ENCODE peak calls at places on chromosomes 7 and 10, in six cellular contexts. One of them, this sample, is unnamed.

GRCh38 chr7:87032604-87033003 is 26.9 kb downstream of the ELAPOR2 start:
- ATAC-seq in heart left ventricle: no peak
- ATAC-seq in gastrocnemius medialis: no peak
- ATAC-seq in body of pancreas: no peak
- ATAC-seq in right lobe of liver: no peak
- ATAC-seq in IMR-90: no peak
- ATAC-seq in this sample: no peak

GRCh38 chr7:156985101-156985967 is 25.1 kb downstream of the MNX1 start:
- ATAC-seq in heart left ventricle: no peak
- ATAC-seq in gastrocnemius medialis: peak
- ATAC-seq in body of pancreas: no peak
- ATAC-seq in right lobe of liver: no peak
- ATAC-seq in IMR-90: no peak
- ATAC-seq in this sample: no peak

GRCh38 chr7:48416327-48416908 is 245.2 kb downstream of the ABCA13 start:
- ATAC-seq in heart left ventricle: no peak
- ATAC-seq in gastrocnemius medialis: no peak
- ATAC-seq in body of pancreas: no peak
- ATAC-seq in right lobe of liver: no peak
- ATAC-seq in IMR-90: no peak
- ATAC-seq in this sample: no peak

GRCh38 chr7:87506243-87507180 is 31.0 kb upstream of the ABCB4 start:
- ATAC-seq in heart left ventricle: peak
- ATAC-seq in gastrocnemius medialis: no peak
- ATAC-seq in body of pancreas: no peak
- ATAC-seq in right lobe of liver: peak
- ATAC-seq in IMR-90: peak
- ATAC-seq in this sample: no peak

GRCh38 chr7:51237727-51238126 is 78.9 kb downstream of the COBL start:
- ATAC-seq in heart left ventricle: no peak
- ATAC-seq in gastrocnemius medialis: no peak
- ATAC-seq in body of pancreas: no peak
- ATAC-seq in right lobe of liver: no peak
- ATAC-seq in IMR-90: no peak
- ATAC-seq in this sample: no peak

GRCh38 chr10:68049289-68050078 is 25.6 kb downstream of the HERC4 start:
- ATAC-seq in heart left ventricle: no peak
- ATAC-seq in gastrocnemius medialis: no peak
- ATAC-seq in body of pancreas: no peak
- ATAC-seq in right lobe of liver: peak
- ATAC-seq in IMR-90: no peak
- ATAC-seq in this sample: no peak

GRCh38 chr7:25802473-25802872 is 349.5 kb upstream of the NFE2L3 start:
- ATAC-seq in heart left ventricle: no peak
- ATAC-seq in gastrocnemius medialis: no peak
- ATAC-seq in body of pancreas: no peak
- ATAC-seq in right lobe of liver: no peak
- ATAC-seq in IMR-90: no peak
- ATAC-seq in this sample: no peak

GRCh38 chr7:74101061-74101681 is 17.6 kb downstream of the LIMK1 start:
- ATAC-seq in heart left ventricle: peak
- ATAC-seq in gastrocnemius medialis: peak
- ATAC-seq in body of pancreas: no peak
- ATAC-seq in right lobe of liver: no peak
- ATAC-seq in IMR-90: no peak
- ATAC-seq in this sample: peak

GRCh38 chr10:100037758-100038315 is 28.1 kb upstream of the DNMBP start:
- ATAC-seq in heart left ventricle: no peak
- ATAC-seq in gastrocnemius medialis: no peak
- ATAC-seq in body of pancreas: no peak
- ATAC-seq in right lobe of liver: no peak
- ATAC-seq in IMR-90: no peak
- ATAC-seq in this sample: no peak

GRCh38 chr7:6706666-6707407 is at the start of gene ZNF12:
- ATAC-seq in heart left ventricle: peak
- ATAC-seq in gastrocnemius medialis: peak
- ATAC-seq in body of pancreas: peak
- ATAC-seq in right lobe of liver: peak
- ATAC-seq in IMR-90: peak
- ATAC-seq in this sample: peak
- TF ChIP-seq POLR2A in heart left ventricle: peak
- TF ChIP-seq POLR2A in gastrocnemius medialis: peak
- TF ChIP-seq POLR2A in body of pancreas: peak
- TF ChIP-seq POLR2A in right lobe of liver: peak
- TF ChIP-seq POLR2A in IMR-90: peak
- TF ChIP-seq POLR2A in this sample: peak

GRCh38 chr7:1123721-1124120 is 35.8 kb downstream of the GPER1 start:
- ATAC-seq in heart left ventricle: peak
- ATAC-seq in gastrocnemius medialis: peak
- ATAC-seq in body of pancreas: peak
- ATAC-seq in right lobe of liver: peak
- ATAC-seq in IMR-90: peak
- ATAC-seq in this sample: peak
- TF ChIP-seq POLR2A in heart left ventricle: no peak
- TF ChIP-seq POLR2A in gastrocnemius medialis: no peak
- TF ChIP-seq POLR2A in body of pancreas: no peak
- TF ChIP-seq POLR2A in right lobe of liver: no peak
- TF ChIP-seq POLR2A in IMR-90: no peak
- TF ChIP-seq POLR2A in this sample: no peak

GRCh38 chr7:28570113-28570969 is 158.0 kb downstream of the CREB5 start:
- ATAC-seq in heart left ventricle: no peak
- ATAC-seq in gastrocnemius medialis: no peak
- ATAC-seq in body of pancreas: no peak
- ATAC-seq in right lobe of liver: no peak
- ATAC-seq in IMR-90: no peak
- ATAC-seq in this sample: no peak
- TF ChIP-seq POLR2A in heart left ventricle: no peak
- TF ChIP-seq POLR2A in gastrocnemius medialis: no peak
- TF ChIP-seq POLR2A in body of pancreas: no peak
- TF ChIP-seq POLR2A in right lobe of liver: no peak
- TF ChIP-seq POLR2A in IMR-90: no peak
- TF ChIP-seq POLR2A in this sample: no peak

DNA sequence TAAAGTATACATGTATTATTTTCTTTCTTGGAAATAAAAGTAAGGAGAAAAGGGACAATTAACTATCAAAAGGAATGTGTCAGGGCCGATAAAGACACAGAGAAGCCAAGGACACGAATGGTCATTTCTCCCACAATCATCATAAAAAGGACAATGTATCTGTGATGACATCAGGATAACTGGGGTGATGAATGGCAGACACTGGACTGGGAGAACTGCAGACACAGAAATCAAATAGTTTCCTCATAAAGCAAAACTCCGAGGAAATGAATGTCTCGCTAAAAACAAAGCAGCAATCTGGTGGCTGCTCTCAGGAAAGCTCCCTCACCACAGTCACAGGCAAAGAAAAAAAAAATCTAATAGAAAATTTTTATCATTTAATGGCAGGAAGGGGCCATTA is 69.3 kb upstream of the NPY start:
- ATAC-seq in heart left ventricle: no peak
- ATAC-seq in gastrocnemius medialis: no peak
- ATAC-seq in body of pancreas: no peak
- ATAC-seq in right lobe of liver: no peak
- ATAC-seq in IMR-90: no peak
- ATAC-seq in this sample: no peak
- TF ChIP-seq POLR2A in heart left ventricle: no peak
- TF ChIP-seq POLR2A in gastrocnemius medialis: no peak
- TF ChIP-seq POLR2A in body of pancreas: no peak
- TF ChIP-seq POLR2A in right lobe of liver: no peak
- TF ChIP-seq POLR2A in IMR-90: no peak
- TF ChIP-seq POLR2A in this sample: no peak

GRCh38 chr7:143900230-143900766 is 1.7 kb downstream of the TCAF1 start:
- ATAC-seq in heart left ventricle: no peak
- ATAC-seq in gastrocnemius medialis: no peak
- ATAC-seq in body of pancreas: no peak
- ATAC-seq in right lobe of liver: peak
- ATAC-seq in IMR-90: no peak
- ATAC-seq in this sample: no peak
- TF ChIP-seq POLR2A in heart left ventricle: no peak
- TF ChIP-seq POLR2A in gastrocnemius medialis: no peak
- TF ChIP-seq POLR2A in body of pancreas: no peak
- TF ChIP-seq POLR2A in right lobe of liver: no peak
- TF ChIP-seq POLR2A in IMR-90: no peak
- TF ChIP-seq POLR2A in this sample: no peak